ENCODE peak calls at places on chromosome 18, in four cellular contexts. E is K562, H is GM12878, N is HepG2. L is an unnamed sample.

GRCh38 chr18:55100817-55101457 is 141.7 kb upstream of the CCDC68 start:
- DNase-seq in E (no peak), N (no peak), H (no peak), L (peak)

GRCh38 chr18:28036481-28036880 is 140.4 kb downstream of the CDH2 start:
- DNase-seq in N (no peak), E (no peak), H (no peak), L (no peak)

GRCh38 chr18:58455318-58455950 is 173.5 kb downstream of the ALPK2 start:
- DNase-seq in E (no peak), H (peak), N (no peak), L (no peak)

GRCh38 chr18:42183746-42184145 is 228.7 kb downstream of the PIK3C3 start:
- DNase-seq in E (no peak), N (no peak), H (no peak), L (peak)

GRCh38 chr18:72086421-72086820 is 457.7 kb downstream of the CBLN2 start:
- DNase-seq in H (no peak), N (peak), E (peak), L (peak)

GRCh38 chr18:30582078-30582477 is 460.5 kb downstream of the DSC3 start:
- DNase-seq in N (no peak), H (no peak), E (no peak), L (no peak)

GRCh38 chr18:50977037-50977760 is 9.4 kb downstream of the ELAC1 start:
- DNase-seq in E (no peak), N (no peak), H (no peak), L (no peak)

GRCh38 chr18:2258954-2259353 is 312.4 kb downstream of the METTL4 start:
- DNase-seq in N (no peak), H (no peak), E (no peak), L (no peak)

GRCh38 chr18:2898131-2898640 is 51.4 kb downstream of the EMILIN2 start:
- DNase-seq in E (no peak), N (no peak), H (no peak), L (no peak)

GRCh38 chr18:24023185-24023814 is 8.7 kb downstream of the TTC39C start:
- DNase-seq in N (peak), H (no peak), E (no peak), L (no peak)

GRCh38 chr18:62717059-62717849 is 1.9 kb downstream of the PHLPP1 start:
- DNase-seq in H (no peak), N (peak), E (no peak), L (peak)

GRCh38 chr18:80035997-80036396 is 1.8 kb downstream of the RBFA start:
- DNase-seq in E (no peak), N (no peak), H (no peak), L (no peak)

GRCh38 chr18:22488554-22488953 is 70.8 kb upstream of the CTAGE1 start:
- DNase-seq in E (peak), N (no peak), H (no peak), L (no peak)

GRCh38 chr18:24398515-24398914 is 891 bp upstream of the OSBPL1A start:
- DNase-seq in E (no peak), H (no peak), N (no peak), L (no peak)

GRCh38 chr18:68918216-68918615 is 120.3 kb downstream of the CCDC102B start:
- DNase-seq in N (no peak), H (no peak), E (no peak), L (no peak)

GRCh38 chr18:70453058-70453775 is 164.4 kb downstream of the SOCS6 start:
- DNase-seq in E (no peak), N (no peak), H (no peak), L (no peak)

GRCh38 chr18:61896767-61897166 is 4.0 kb upstream of the RNF152 start:
- DNase-seq in E (no peak), N (no peak), H (no peak), L (no peak)

GRCh38 chr18:3012306-3012919 is 531 bp downstream of the LPIN2 start:
- DNase-seq in N (no peak), H (no peak), E (peak), L (peak)

GRCh38 chr18:79972720-79973119 is 8.3 kb downstream of the HSBP1L1 start:
- DNase-seq in H (no peak), E (no peak), N (no peak), L (no peak)

GRCh38 chr18:7557891-7558454 is 9.1 kb upstream of the PTPRM start:
- DNase-seq in H (no peak), N (no peak), E (no peak), L (no peak)

GRCh38 chr18:46402945-46403344 is 254.1 kb downstream of the LOXHD1 start:
- DNase-seq in H (no peak), N (no peak), E (no peak), L (no peak)

GRCh38 chr18:77087391-77088141 is 45.0 kb downstream of the MBP start:
- DNase-seq in H (no peak), E (no peak), N (no peak), L (no peak)

GRCh38 chr18:23071285-23071684 is 64.0 kb upstream of the CABLES1 start:
- DNase-seq in N (no peak), H (peak), E (no peak), L (no peak)

GRCh38 chr18:45287531-45287930 is 327.7 kb upstream of the SLC14A2 start:
- DNase-seq in E (no peak), H (no peak), N (no peak), L (no peak)

GRCh38 chr18:34114996-34115395 is 109.7 kb downstream of the NOL4 start:
- DNase-seq in H (no peak), N (peak), E (no peak), L (no peak)

GRCh38 chr18:37445368-37445767 is 120.2 kb downstream of the CELF4 start:
- DNase-seq in H (no peak), N (no peak), E (no peak), L (no peak)

GRCh38 chr18:3816601-3817363 is 366.8 kb downstream of the TGIF1 start:
- DNase-seq in H (no peak), E (no peak), N (peak), L (peak)

GRCh38 chr18:77177009-77177408 is 44.4 kb upstream of the MBP start:
- DNase-seq in N (no peak), E (no peak), H (no peak), L (peak)

GRCh38 chr18:44602380-44602779 is 78.3 kb upstream of the SETBP1 start:
- DNase-seq in H (no peak), N (no peak), E (no peak), L (no peak)

GRCh38 chr18:7663305-7664023 is 96.3 kb downstream of the PTPRM start:
- DNase-seq in H (no peak), E (no peak), N (no peak), L (no peak)

GRCh38 chr18:77133920-77134496 is 1.4 kb upstream of the MBP start:
- DNase-seq in N (peak), H (no peak), E (no peak), L (no peak)

GRCh38 chr18:50819027-50819726 is 639 bp downstream of the MRO start:
- DNase-seq in N (peak), E (peak), H (no peak), L (peak)

GRCh38 chr18:32909798-32910561 is 137.2 kb upstream of the KLHL14 start:
- DNase-seq in N (peak), H (no peak), E (no peak), L (no peak)

GRCh38 chr18:22412502-22412901 is 5.2 kb downstream of the CTAGE1 start:
- DNase-seq in E (no peak), H (no peak), N (no peak), L (no peak)

GRCh38 chr18:44651453-44651852 is 29.2 kb upstream of the SETBP1 start:
- DNase-seq in E (peak), H (no peak), N (no peak), L (peak)

GRCh38 chr18:31672628-31673027 is 11.8 kb downstream of the B4GALT6 start:
- DNase-seq in H (no peak), N (no peak), E (no peak), L (no peak)

GRCh38 chr18:7754258-7754657 is 187.1 kb downstream of the PTPRM start:
- DNase-seq in E (no peak), N (peak), H (no peak), L (no peak)

GRCh38 chr18:74454279-74454741 is 2.8 kb downstream of the DIPK1C start:
- DNase-seq in H (no peak), N (no peak), E (no peak), L (no peak)
- TF ChIP-seq CEBPB in H (no peak), N (no peak), E (no peak), L (no peak)

GRCh38 chr18:36377626-36378025 is 80.1 kb downstream of the FHOD3 start:
- DNase-seq in N (no peak), H (no peak), E (no peak), L (no peak)

GRCh38 chr18:36375118-36375517 is 77.6 kb downstream of the FHOD3 start:
- DNase-seq in N (no peak), E (no peak), H (no peak), L (no peak)

GRCh38 chr18:36374262-36374661 is 76.7 kb downstream of the FHOD3 start:
- DNase-seq in E (no peak), H (no peak), N (no peak), L (no peak)

GRCh38 chr18:36378194-36378593 is 80.7 kb downstream of the FHOD3 start:
- DNase-seq in H (no peak), E (no peak), N (no peak), L (no peak)

DNA sequence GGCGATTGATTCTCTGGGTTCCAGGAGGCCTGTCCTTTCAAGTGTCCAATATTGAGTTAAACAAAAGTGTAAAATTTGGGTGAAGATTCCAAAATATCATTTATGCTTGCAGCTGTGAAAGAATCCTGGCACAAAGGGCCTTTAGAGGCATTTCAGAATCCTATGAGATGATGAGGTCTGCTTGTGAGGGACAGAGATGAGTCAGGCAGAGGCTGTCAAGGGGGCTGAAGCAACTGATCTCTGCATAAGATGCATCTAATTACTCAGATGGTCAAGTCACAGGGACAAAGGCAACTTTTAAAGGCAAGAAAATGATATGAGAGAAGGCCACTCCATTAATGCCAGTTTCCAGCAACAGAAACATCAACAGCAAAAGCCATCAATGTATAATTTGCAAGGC is 78.8 kb downstream of the FHOD3 start:
- DNase-seq in E (no peak), N (no peak), H (no peak), L (no peak)
- TF ChIP-seq CHD4 in E (no peak), N (no peak), H (no peak), L (no peak)

GRCh38 chr18:11750581-11751304 is 61.7 kb downstream of the GNAL start:
- DNase-seq in N (no peak), E (no peak), H (no peak), L (no peak)

GRCh38 chr18:11749305-11749704 is 60.2 kb downstream of the GNAL start:
- DNase-seq in N (no peak), E (no peak), H (no peak), L (no peak)

GRCh38 chr18:11750171-11750570 is 61.1 kb downstream of the GNAL start:
- DNase-seq in N (no peak), H (no peak), E (no peak), L (no peak)

GRCh38 chr18:11747286-11747685 is 58.2 kb downstream of the GNAL start:
- DNase-seq in N (no peak), E (no peak), H (no peak), L (no peak)

DNA sequence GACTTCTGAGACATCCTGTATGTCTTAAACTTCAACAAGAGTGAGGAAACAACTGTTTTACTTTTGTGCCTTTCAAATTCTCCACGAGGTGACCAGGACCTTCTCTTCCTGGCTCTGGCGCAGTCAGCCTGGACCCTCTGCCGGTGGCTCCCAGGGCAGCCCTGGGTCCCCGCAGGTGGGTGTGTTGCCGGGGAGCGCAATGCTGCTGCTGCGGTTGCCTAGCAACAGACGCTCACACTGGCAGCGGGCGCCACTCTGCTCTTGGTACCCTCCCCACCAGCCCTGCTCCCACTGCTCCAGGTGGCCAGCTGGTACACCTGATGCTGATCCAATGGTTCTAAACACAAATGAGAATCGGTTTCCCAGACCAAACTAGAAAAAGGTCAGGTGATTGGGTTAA is 58.7 kb downstream of the GNAL start:
- DNase-seq in H (no peak), E (no peak), N (no peak), L (no peak)
- TF ChIP-seq CEBPB in H (no peak), E (no peak), N (no peak), L (no peak)

DNA sequence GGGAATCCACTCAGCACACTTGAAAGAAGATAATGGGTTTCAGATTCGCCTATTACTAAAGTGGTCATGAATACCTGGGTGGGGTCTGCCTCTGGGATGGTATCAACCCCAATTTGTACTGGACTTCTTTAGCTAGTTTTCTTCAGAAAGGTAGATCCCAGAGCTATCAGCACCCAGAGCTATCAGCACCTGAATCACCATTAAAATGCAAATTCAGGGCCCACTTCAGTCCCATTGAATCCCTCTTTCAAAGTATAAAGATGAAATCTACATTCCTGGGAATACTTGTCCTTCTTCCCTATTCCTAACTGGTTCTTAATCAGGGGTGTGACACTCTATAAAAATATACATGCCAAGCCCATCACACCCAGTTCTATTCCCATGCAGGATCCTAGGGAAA is 914.3 kb downstream of the DCC start:
- DNase-seq in E (no peak), H (no peak), N (no peak), L (no peak)
- TF ChIP-seq CHD4 in E (no peak), H (no peak), N (no peak), L (no peak)

DNA sequence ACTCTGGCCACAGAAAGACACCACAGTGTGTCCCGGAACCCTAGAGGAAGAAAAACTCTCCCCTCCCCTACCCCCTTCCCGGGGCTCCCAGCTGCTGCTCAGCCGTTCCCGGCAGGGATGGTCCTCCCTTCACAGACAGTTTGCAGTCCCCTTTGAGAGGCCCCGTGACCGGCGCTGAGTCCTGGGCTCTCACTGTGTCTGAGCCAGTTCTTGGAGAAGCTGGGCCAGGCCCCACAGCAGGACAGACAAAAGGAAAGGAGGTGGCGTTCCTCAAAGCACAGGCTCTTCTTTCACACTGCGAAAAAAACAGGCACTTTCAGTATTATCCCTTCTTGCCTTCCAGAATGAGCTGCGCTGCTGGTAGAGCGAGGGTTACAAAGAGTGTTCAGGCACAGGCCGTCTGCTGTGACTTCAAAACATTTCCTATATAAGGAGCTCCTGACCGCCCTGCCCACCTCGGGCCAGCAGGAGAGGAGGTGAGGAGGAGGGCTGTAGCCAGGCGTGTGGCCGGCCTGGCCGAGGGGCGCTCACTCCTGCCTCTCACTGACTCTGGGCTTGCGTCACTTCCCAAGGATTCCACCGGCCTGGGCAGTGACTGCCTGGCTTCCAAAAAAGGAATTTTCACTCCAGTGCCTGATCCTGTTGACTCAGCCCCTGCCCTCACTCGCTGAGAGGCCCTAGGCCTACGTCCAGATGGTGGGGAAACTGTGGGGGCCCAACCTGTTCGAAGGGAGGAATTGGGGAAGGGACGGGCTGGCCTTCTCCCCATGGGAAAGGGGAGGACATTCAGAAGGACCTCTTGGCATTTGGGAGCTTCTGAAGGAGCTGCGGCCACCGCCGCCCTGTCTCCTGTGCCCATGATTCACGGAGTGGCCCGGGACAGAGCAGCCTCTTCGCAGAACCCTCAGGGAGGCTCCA is 24.9 kb downstream of the CIDEA start:
- DNase-seq in E (no peak), H (no peak), N (peak), L (no peak)
- TF ChIP-seq CEBPB in E (no peak), H (no peak), N (peak), L (no peak)

GRCh38 chr18:21031845-21032244 is 79.8 kb downstream of the ROCK1 start:
- DNase-seq in N (no peak), E (no peak), H (no peak), L (no peak)
- TF ChIP-seq CHD4 in N (no peak), E (no peak), H (no peak), L (no peak)

GRCh38 chr18:9706081-9706935 is 1.8 kb upstream of the RAB31 start:
- DNase-seq in E (no peak), H (no peak), N (no peak), L (no peak)

GRCh38 chr18:9708057-9708881 is at the start of gene RAB31:
- DNase-seq in N (no peak), H (no peak), E (peak), L (peak)

GRCh38 chr18:9705183-9705864 is 2.8 kb upstream of the RAB31 start:
- DNase-seq in E (peak), N (no peak), H (no peak), L (no peak)

GRCh38 chr18:9708882-9709877 is 1.1 kb downstream of the RAB31 start:
- DNase-seq in E (peak), N (no peak), H (no peak), L (no peak)

GRCh38 chr18:9707381-9708056 is 582 bp upstream of the RAB31 start:
- DNase-seq in N (no peak), E (no peak), H (no peak), L (no peak)
- TF ChIP-seq CEBPB in N (no peak), E (no peak), H (no peak), L (no peak)

GRCh38 chr18:49628993-49629795 is 67.3 kb downstream of the LIPG start:
- DNase-seq in N (peak), H (no peak), E (no peak), L (no peak)
- TF ChIP-seq CHD4 in N (no peak), H (no peak), E (no peak), L (no peak)

DNA sequence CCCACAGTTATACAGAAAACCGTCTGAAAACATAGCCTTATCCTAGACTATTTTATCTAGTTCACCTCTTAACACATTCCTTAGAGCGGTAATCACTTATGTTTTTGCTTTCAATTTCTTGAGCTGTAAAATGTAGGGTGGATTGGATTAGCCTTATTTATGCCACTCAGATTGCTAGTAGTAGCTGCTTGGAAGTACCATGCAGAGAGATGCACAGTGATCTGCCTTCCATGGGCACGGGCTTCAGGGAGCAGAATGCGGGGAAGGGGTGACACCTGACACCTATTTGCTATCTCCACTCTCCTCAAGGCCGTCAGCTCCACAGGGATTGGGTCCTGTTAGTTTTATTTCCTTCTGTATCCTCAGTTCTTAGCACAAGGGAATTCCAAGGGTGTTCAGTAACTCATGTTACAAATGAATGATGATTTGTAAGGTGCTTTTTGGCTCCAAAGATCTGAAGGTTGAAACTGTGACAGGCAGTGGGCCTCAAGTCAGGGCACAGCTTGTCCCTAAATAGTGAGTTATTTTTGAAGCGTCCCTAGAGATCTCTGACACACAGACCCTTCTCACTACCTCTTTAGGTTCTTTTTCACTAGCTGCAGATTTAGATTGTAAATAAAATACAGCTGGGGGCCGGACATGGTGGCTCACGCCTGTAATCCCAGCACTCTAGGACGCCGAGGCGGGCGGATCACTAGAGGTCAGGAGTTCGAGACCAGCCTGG is 64.0 kb upstream of the PMAIP1 start:
- DNase-seq in N (no peak), H (no peak), E (no peak), L (no peak)
- TF ChIP-seq CEBPB in N (no peak), H (no peak), E (no peak), L (no peak)